ENCODE peak calls at places on chromosomes 12 and 14, in eight cellular contexts. P, K, T, S, A, Z, Y and J are unnamed samples.
A peak's percentile ranks its signal among the peaks of the same experiment; 100 is the strongest.

GRCh38 chr14:33850826-33851225 is 100.0 kb downstream of the EGLN3 start:
- DNase-seq in T (no peak), Z (no peak), K (no peak), Y (no peak), S (no peak), P (no peak), A (no peak), J (no peak)

GRCh38 chr12:59007620-59008019 is 87.3 kb upstream of the LRIG3 start:
- DNase-seq in Z (no peak), P (no peak), A (no peak), K (no peak), T (no peak), S (no peak), Y (no peak), J (no peak)

GRCh38 chr12:107126688-107127481 is 33.5 kb upstream of the CRY1 start:
- DNase-seq in A (peak; percentile 55), Z (no peak), T (no peak), S (no peak), K (no peak), P (no peak), Y (no peak), J (peak; percentile 28)

GRCh38 chr12:1886396-1887008 is 31.9 kb downstream of the CACNA2D4 start:
- DNase-seq in A (no peak), Z (no peak), K (no peak), S (no peak), P (no peak), Y (no peak), T (no peak), J (no peak)

GRCh38 chr12:24780969-24781368 is 167.9 kb downstream of the BCAT1 start:
- DNase-seq in S (no peak), Z (no peak), K (no peak), A (no peak), T (no peak), P (no peak), Y (no peak), J (no peak)

GRCh38 chr14:22520235-22520634 is 68.8 kb downstream of the DAD1 start:
- DNase-seq in S (no peak), A (peak; percentile 70), Y (no peak), P (no peak), T (no peak), K (no peak), Z (no peak), J (peak; percentile 57)

GRCh38 chr14:23306412-23307145 is at the start of gene BCL2L2:
- DNase-seq in T (peak; percentile 93), K (peak; percentile 94), Z (no peak), S (peak; percentile 94), A (peak; percentile 92), Y (peak; percentile 92), P (peak; percentile 94), J (peak; percentile 87)

GRCh38 chr12:108090107-108090899 is 38.8 kb upstream of the WSCD2 start:
- DNase-seq in Y (no peak), K (no peak), T (no peak), Z (no peak), P (no peak), S (no peak), A (no peak), J (no peak)

GRCh38 chr14:85764809-85765208 is 234.9 kb downstream of the FLRT2 start:
- DNase-seq in A (no peak), Z (no peak), Y (no peak), S (peak; percentile 16), T (no peak), P (no peak), K (no peak), J (peak; percentile 63)

GRCh38 chr12:51822956-51823355 is 25.6 kb downstream of the FIGNL2 start:
- DNase-seq in T (no peak), S (no peak), Y (no peak), A (no peak), Z (no peak), P (no peak), K (no peak), J (no peak)

GRCh38 chr12:51821423-51822260 is 26.9 kb downstream of the FIGNL2 start:
- DNase-seq in Z (no peak), S (peak; percentile 22), A (no peak), Y (no peak), K (peak; percentile 85), P (no peak), T (no peak), J (no peak)

GRCh38 chr12:51822261-51822616 is 26.3 kb downstream of the FIGNL2 start:
- DNase-seq in K (no peak), T (no peak), Z (no peak), S (no peak), Y (no peak), A (no peak), P (no peak), J (no peak)

GRCh38 chr12:51819851-51820720 is 28.4 kb downstream of the FIGNL2 start:
- DNase-seq in Z (no peak), T (no peak), P (no peak), S (peak; percentile 42), A (no peak), Y (no peak), K (peak; percentile 82), J (no peak)

DNA sequence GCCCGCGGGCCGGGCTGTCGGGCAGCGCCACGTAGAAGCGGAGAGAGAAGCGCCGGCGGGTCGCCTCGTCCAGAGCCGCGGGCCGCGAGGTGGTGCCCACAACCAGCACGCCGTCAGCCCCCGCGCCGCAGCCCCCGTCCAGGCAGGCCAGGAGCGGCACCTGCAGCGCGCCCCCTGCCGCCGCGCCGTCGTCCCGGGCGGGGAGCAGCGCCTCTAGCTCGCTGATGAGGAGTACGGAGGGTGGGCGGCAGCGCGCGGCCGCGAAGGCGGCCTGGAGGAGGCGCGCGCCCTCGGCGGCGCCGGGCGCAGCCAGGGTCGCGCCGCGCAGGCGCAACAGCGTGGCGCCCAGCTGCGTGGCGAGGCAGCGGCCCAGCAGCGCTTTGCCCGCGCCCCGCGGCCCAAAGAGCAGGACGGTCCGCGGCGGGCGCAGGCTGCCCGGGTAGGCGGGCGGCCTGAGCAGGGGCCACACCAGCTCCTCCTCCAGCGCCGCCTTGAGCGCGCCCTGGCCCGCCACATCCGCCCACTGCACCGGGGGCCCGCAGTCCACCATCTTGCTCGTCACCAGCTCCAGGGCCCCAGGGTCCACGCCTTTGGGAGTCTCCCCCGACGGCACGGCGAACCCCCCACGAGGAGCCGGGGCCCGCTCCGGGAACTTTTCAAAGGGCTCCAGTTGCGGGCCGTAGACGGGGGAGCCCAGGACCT is 27.6 kb downstream of the FIGNL2 start:
- DNase-seq in P (peak; percentile 52), K (peak; percentile 89), T (no peak), A (no peak), S (peak; percentile 64), Y (peak; percentile 75), Z (no peak), J (no peak)
- TF ChIP-seq CTCF in P (peak; percentile 57), K (no peak), T (peak; percentile 9), A (no peak), S (no peak), Y (peak; percentile 35), Z (peak; percentile 89), J (no peak)

DNA sequence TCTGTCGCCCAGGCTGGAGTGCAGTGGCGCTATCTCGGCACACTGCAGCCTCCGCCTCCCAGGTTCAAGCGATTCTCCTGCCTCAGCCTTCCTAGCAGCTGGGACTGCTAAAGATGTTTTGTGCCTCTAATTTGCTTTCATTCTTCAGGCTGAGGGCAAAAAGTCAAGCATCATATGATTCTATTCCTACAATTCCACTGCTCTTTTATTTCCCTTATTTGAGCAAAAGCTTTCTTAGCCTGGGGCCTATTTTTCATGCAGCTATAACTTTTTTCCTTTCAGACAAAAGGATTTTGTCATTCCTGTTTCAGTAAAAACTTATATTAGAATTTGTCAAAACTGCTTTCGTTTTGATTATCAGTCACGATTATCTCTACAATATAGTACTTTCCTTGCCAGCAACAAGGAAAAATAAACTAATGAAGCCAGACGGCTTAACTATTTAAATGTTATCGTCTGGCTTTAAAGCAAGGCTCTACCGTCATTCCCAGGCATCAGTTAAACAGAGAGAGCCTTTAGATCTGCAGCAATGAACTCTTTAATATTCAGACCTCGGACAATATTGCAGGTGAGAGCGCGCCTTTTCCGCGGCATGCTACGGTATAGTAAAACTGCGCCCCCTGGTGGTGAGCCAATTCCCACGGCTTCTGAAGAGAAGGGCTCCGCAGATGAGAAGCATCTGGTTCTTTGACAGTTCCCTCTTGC is 1.4 kb upstream of the SLC2A13 start:
- DNase-seq in P (peak; percentile 91), K (peak; percentile 90), Z (no peak), A (peak; percentile 72), Y (peak; percentile 91), S (peak; percentile 83), T (peak; percentile 91), J (peak; percentile 79)
- H3K4me3 ChIP-seq in P (peak overlapping the region; percentile 50), K (peak overlapping the region; percentile 13), Z (peak overlapping the region; percentile 71), A (peak overlapping the region; percentile 67), Y (peak overlapping the region; percentile 15), S (peak overlapping the region; percentile 92), T (no peak overlapping the region), J (peak overlapping the region; percentile 51)

GRCh38 chr12:10358131-10358530 is 31.7 kb downstream of the KLRK1 start:
- DNase-seq in K (no peak), S (no peak), Y (no peak), Z (no peak), T (no peak), P (no peak), A (no peak), J (no peak)
- H3K27me3 ChIP-seq in K (no peaks in the 10 kb centered on the region), S (no peaks in the 10 kb centered on the region), Y (no peaks in the 10 kb centered on the region), Z (no peaks in the 10 kb centered on the region), T (no peaks in the 10 kb centered on the region), P (no peaks in the 10 kb centered on the region), A (no peaks in the 10 kb centered on the region), J (no peaks in the 10 kb centered on the region)

GRCh38 chr12:50174971-50175715 is 8.0 kb upstream of the CERS5 start:
- DNase-seq in Y (no peak), A (peak; percentile 87), P (peak; percentile 52), K (no peak), S (no peak), T (peak; percentile 33), Z (peak; percentile 53), J (no peak)

DNA sequence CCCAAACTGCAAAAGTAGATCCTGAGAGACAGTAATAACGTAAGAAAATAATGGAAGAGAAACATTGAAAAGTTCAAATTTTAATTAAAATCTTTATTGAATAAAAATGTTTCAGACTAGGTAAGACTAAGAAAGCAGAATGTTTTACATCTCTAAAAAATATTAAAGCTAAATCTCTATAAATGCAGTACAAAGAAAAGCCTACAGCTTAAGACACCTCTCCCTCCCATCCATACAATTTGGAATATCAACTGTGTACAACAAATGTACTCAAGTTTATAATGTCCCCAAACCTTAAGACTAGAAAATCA is 8.5 kb upstream of the CERS5 start:
- DNase-seq in S (no peak), P (no peak), Z (no peak), K (no peak), T (no peak), A (no peak), Y (no peak), J (no peak)
- TF ChIP-seq CTCF in S (no peak), P (no peak), Z (peak; percentile 41), K (no peak), T (no peak), A (no peak), Y (no peak), J (no peak)